ENCODE peak calls at places on chromosomes 12 and 14, in five cellular contexts. Z is mammary epithelial cell; D is H4; P is stimulated activated CD4-positive, alpha-beta T cell treated with anti-CD3 and anti-CD28 coated beads, Interleukin-4, amount 100 ng/mL, for 4 hours; X is progenitor cell of endocrine pancreas. S is an unnamed sample.

GRCh38 chr14:59161571-59162175 is 26.8 kb upstream of the DAAM1 start:
- DNase-seq in D (peak), Z (peak), P (no peak), X (no peak), S (peak)

GRCh38 chr12:124509300-124509675 is 58.1 kb downstream of the NCOR2 start:
- DNase-seq in X (no peak), P (no peak), D (no peak), Z (no peak), S (no peak)

GRCh38 chr12:89185889-89186288 is 166.4 kb downstream of the DUSP6 start:
- DNase-seq in Z (peak), X (no peak), D (no peak), P (no peak), S (peak)

GRCh38 chr14:20671597-20672283 is 12.6 kb upstream of the RNASE4 start:
- DNase-seq in Z (no peak), X (no peak), D (peak), P (no peak), S (no peak)

GRCh38 chr14:100441271-100441947 is 118.3 kb downstream of the SLC25A47 start:
- DNase-seq in D (no peak), P (no peak), Z (no peak), X (no peak), S (no peak)

GRCh38 chr12:70842136-70842535 is 78.4 kb downstream of the PTPRR start:
- DNase-seq in Z (no peak), P (no peak), D (no peak), X (no peak), S (peak)

GRCh38 chr14:101196795-101197590 is 293.5 kb upstream of the RTL1 start:
- DNase-seq in Z (no peak), D (no peak), X (no peak), P (no peak), S (no peak)

GRCh38 chr12:126883737-126884136 is 1383.2 kb upstream of the TMEM132C start:
- DNase-seq in Z (no peak), P (no peak), D (no peak), X (no peak), S (no peak)

GRCh38 chr12:110585231-110585799 is 2.2 kb upstream of the PPTC7 start:
- DNase-seq in P (peak), X (no peak), Z (peak), D (no peak), S (peak)

GRCh38 chr12:114697741-114698565 is 14.0 kb upstream of the TBX3 start:
- DNase-seq in Z (no peak), D (no peak), P (no peak), X (no peak), S (no peak)

GRCh38 chr12:1804545-1805332 is 15.6 kb upstream of the LRTM2 start:
- DNase-seq in D (peak), P (peak), Z (peak), X (peak), S (peak)

GRCh38 chr14:85129907-85130306 is 400.0 kb upstream of the FLRT2 start:
- DNase-seq in X (no peak), D (no peak), P (no peak), Z (no peak), S (no peak)

GRCh38 chr12:123126294-123127144 is 24.4 kb downstream of the PITPNM2 start:
- DNase-seq in P (no peak), X (no peak), Z (peak), D (peak), S (peak)

GRCh38 chr14:96271421-96271762 is 15.4 kb downstream of the BDKRB1 start:
- DNase-seq in D (no peak), X (no peak), P (no peak), Z (peak), S (peak)

GRCh38 chr14:91348861-91349465 is 68.7 kb downstream of the CCDC88C start:
- DNase-seq in Z (no peak), X (no peak), P (no peak), D (no peak), S (no peak)

GRCh38 chr12:27422697-27423096 is 23.8 kb upstream of the SMCO2 start:
- DNase-seq in Z (no peak), D (no peak), P (no peak), X (no peak), S (no peak)

GRCh38 chr14:68630611-68631013 is 162.3 kb downstream of the ZFP36L1 start:
- DNase-seq in Z (no peak), P (no peak), X (no peak), D (no peak), S (no peak)

GRCh38 chr12:65602579-65603295 is 221.5 kb upstream of the HMGA2 start:
- DNase-seq in X (peak), P (no peak), D (peak), Z (peak), S (peak)

GRCh38 chr14:23079716-23080115 is 15.2 kb downstream of the ACIN1 start:
- DNase-seq in X (no peak), Z (no peak), P (no peak), D (no peak), S (no peak)

GRCh38 chr12:62190921-62191746 is 69.1 kb upstream of the USP15 start:
- DNase-seq in Z (no peak), P (no peak), X (peak), D (no peak), S (no peak)

GRCh38 chr12:124688356-124688992 is 121.1 kb upstream of the NCOR2 start:
- DNase-seq in D (no peak), P (no peak), Z (no peak), X (no peak), S (no peak)

GRCh38 chr14:95741051-95741490 is 27.1 kb upstream of the TCL1A start:
- DNase-seq in D (peak), Z (peak), P (no peak), X (no peak), S (peak)

GRCh38 chr12:132084681-132085635 is 59.2 kb downstream of the DDX51 start:
- DNase-seq in Z (peak), X (peak), P (peak), D (peak), S (peak)

GRCh38 chr14:64410084-64410774 is 22.1 kb downstream of the MTHFD1 start:
- DNase-seq in D (peak), P (no peak), X (peak), Z (peak), S (no peak)

S was measured in foreskin keratinocyte.